ENCODE peak calls at places on chromosomes 6 and 20, in four cellular contexts. S is sigmoid colon, L is HCT116, N is heart left ventricle. U is an unnamed sample. For H3K9me3, the result is how much of the 10 kb centered on the place peaks cover.

GRCh38 chr20:45819466-45819865 is 7.0 kb downstream of the UBE2C start:
- DNase-seq in S (no peak), L (no peak), N (no peak), U (no peak)

GRCh38 chr6:167825759-167826229 is 917 bp upstream of the AFDN start:
- DNase-seq in S (peak), L (peak), N (peak), U (peak)

GRCh38 chr6:134245041-134245440 is 72.9 kb downstream of the SGK1 start:
- DNase-seq in S (no peak), L (no peak), N (no peak), U (no peak)

GRCh38 chr20:17936306-17936790 is 32.2 kb downstream of the SNX5 start:
- DNase-seq in S (no peak), L (no peak), N (no peak), U (no peak)

GRCh38 chr20:34872604-34873224 is at the start of gene GGT7:
- DNase-seq in S (peak), L (peak), N (peak), U (peak)

GRCh38 chr6:113067612-113068262 is 720.6 kb downstream of the RFPL4B start:
- DNase-seq in S (no peak), L (no peak), N (no peak), U (no peak)

GRCh38 chr6:102417368-102417767 is 1023.9 kb downstream of the GRIK2 start:
- DNase-seq in S (no peak), L (no peak), N (no peak), U (no peak)

GRCh38 chr20:63700199-63701050 is 4.0 kb downstream of the TNFRSF6B start:
- DNase-seq in S (peak), L (no peak), N (no peak), U (peak)

GRCh38 chr20:63955281-63955845 is 853 bp downstream of the UCKL1 start:
- DNase-seq in S (no peak), L (no peak), N (peak), U (no peak)

GRCh38 chr6:133236898-133237297 is 4.3 kb upstream of the EYA4 start:
- DNase-seq in S (no peak), L (no peak), N (no peak), U (no peak)

GRCh38 chr20:59185809-59186208 is 22.2 kb downstream of the ZNF831 start:
- DNase-seq in S (no peak), L (no peak), N (no peak), U (no peak)

GRCh38 chr6:128807577-128807976 is 75.4 kb upstream of the LAMA2 start:
- DNase-seq in S (no peak), L (peak), N (no peak), U (no peak)

GRCh38 chr6:50818673-50819072 is at the start of gene TFAP2B:
- DNase-seq in S (no peak), L (no peak), N (no peak), U (no peak)

GRCh38 chr20:53706511-53707031 is 112.9 kb upstream of the ZNF217 start:
- DNase-seq in S (no peak), L (no peak), N (no peak), U (no peak)

GRCh38 chr20:19301142-19301541 is 88.7 kb downstream of the SLC24A3 start:
- DNase-seq in S (no peak), L (no peak), N (no peak), U (no peak)

GRCh38 chr6:145728986-145729385 is 6.3 kb downstream of the EPM2A start:
- DNase-seq in S (no peak), L (no peak), N (no peak), U (no peak)

GRCh38 chr20:53080969-53081871 is 109.1 kb downstream of the TSHZ2 start:
- DNase-seq in S (no peak), L (no peak), N (no peak), U (peak)

GRCh38 chr6:35993150-35993549 is 31.3 kb downstream of the SLC26A8 start:
- DNase-seq in S (no peak), L (no peak), N (no peak), U (no peak)

GRCh38 chr6:72552938-72553337 is 68.9 kb upstream of the KCNQ5 start:
- DNase-seq in S (no peak), L (no peak), N (no peak), U (no peak)

GRCh38 chr6:52317841-52318581 is 33.5 kb upstream of the MCM3 start:
- DNase-seq in S (no peak), L (no peak), N (no peak), U (no peak)

GRCh38 chr6:9766240-9766915 is 648.5 kb downstream of the TFAP2A start:
- DNase-seq in S (no peak), L (peak), N (no peak), U (no peak)

DNA sequence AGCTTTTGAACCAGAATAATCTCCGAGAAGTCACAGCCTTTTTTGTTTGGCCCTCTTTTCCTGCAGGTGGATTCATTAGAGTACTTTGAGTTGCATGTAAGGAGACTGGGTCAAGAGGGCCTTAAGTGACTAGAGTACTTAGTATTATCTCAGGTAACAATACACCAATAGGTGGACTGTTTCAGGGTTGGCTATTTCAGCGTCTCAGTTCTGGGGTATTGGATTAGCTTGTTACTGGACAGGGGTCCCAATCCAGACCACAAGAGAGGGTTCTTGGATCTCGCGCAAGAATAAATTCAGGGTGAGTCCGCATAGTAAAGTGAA is 47.3 kb upstream of the SLC9A8 start:
- DNase-seq in S (no peak), L (no peak), N (no peak), U (no peak)
- TF ChIP-seq POLR2A in S (no peak), L (no peak), N (no peak), U (no peak)

DNA sequence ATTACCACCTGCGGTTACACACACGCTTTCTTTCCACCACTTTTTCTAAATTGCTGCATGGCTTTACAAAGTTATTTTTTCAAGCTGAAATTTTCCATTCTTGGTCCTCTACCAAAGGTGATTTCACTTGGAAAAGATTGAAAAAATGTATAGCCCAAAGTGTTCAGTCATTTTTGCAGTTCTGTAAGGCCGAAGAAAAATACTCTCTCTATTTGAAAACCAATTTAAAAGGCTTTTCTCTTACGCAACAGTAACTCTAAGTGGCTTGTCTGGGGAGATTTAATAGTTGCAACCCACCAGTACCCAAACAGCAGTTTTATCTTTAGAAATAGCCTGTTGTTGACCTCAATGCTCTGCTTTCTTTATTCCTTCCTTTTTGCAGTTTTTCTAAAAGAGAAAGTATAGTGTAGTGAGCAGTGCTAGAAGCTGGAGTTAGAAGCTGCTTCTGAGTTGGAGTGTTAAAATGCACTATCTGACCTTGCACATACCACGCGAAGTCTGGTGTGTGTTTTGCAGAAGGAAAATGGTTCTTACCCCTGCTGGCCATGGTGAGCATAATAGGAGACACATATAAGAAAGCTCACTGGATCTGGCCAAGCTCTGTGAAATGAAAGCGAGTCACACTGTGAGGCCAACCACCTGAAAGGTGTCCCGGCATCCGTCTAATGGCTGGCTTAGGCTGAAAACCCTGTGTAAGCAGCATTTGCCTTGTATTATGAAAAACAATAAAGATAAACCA is 271.6 kb upstream of the PRND start:
- DNase-seq in S (no peak), L (peak), N (no peak), U (no peak)
- H3K4me3 ChIP-seq in S (no peak), L (no peak), N (no peak), U (no peak)

GRCh38 chr6:15644904-15645303 is 17.9 kb downstream of the DTNBP1 start:
- DNase-seq in S (no peak), L (no peak), N (no peak), U (no peak)

GRCh38 chr6:15642276-15642675 is 20.6 kb downstream of the DTNBP1 start:
- DNase-seq in S (no peak), L (no peak), N (no peak), U (no peak)

GRCh38 chr6:15638373-15638772 is 24.5 kb downstream of the DTNBP1 start:
- DNase-seq in S (no peak), L (no peak), N (no peak), U (no peak)

DNA sequence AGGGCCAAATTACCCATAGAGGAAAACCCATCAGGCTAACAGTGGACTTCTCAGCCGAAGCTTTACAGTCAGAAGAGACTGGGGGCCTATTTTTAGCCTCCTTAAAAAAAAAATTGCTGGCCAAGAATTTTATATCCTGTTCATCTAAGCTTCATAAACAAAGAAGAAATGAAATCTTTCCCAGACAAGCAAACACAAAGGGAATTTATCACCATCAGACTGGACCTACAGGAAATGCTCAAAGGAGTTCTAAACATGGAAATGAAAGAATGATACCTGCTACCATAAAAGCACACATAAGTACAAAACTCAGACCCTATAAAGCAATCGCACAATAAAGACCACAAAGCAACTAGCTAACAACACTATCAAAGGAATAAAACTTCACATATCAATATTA is 19.3 kb downstream of the DTNBP1 start:
- DNase-seq in S (no peak), L (no peak), N (no peak), U (no peak)
- H3K9me3 ChIP-seq in S (under half), L (under half), N (under half), U (under half)

DNA sequence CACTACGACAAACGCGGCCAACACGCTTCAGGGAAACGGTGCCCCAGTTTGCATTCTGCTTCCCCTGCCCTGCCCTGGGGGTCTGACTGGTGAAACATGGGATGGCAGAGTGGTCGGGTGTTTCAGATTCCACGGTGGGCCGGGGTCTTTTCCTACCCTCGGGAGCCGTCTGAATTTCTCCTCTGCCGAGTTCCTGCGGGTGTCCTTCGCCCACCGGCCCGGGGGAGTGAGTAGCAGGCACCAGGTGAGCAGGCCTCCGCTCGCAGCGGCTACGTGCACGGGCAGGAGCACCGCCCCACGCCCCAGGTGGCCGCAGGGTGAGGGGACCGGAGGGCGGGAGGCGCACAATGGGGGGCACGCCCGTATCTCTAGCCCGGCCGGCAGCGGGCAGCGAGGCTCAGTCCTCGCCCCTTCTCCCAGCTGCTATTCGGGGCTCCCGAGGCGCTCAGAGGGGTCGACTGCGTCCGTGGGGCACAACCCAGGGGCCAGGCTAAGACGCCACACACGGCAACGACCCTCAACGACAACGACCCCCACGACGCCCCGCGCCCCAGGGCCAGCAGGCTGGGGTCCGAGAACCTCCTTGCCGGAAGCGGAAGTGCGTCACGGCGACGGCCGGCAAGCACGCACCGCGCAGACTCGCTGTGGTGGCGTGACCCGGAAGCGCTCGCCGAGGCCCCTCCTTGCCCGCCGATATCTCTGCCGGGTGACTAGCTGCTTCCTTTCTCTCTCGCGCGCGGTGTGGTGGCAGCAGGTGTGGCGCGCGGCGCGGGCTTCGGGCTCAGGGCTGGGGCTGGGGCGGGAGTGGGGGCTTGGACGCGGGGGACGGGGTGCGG is at the start of gene RPS21:
- DNase-seq in S (peak), L (peak), N (peak), U (peak)
- TF ChIP-seq POLR2A in S (peak), L (peak), N (no peak), U (peak)

GRCh38 chr6:6218246-6219085 is 102.0 kb downstream of the F13A1 start:
- DNase-seq in S (no peak), L (no peak), N (no peak), U (no peak)
- H3K4me3 ChIP-seq in S (no peak), L (no peak), N (no peak), U (no peak)

DNA sequence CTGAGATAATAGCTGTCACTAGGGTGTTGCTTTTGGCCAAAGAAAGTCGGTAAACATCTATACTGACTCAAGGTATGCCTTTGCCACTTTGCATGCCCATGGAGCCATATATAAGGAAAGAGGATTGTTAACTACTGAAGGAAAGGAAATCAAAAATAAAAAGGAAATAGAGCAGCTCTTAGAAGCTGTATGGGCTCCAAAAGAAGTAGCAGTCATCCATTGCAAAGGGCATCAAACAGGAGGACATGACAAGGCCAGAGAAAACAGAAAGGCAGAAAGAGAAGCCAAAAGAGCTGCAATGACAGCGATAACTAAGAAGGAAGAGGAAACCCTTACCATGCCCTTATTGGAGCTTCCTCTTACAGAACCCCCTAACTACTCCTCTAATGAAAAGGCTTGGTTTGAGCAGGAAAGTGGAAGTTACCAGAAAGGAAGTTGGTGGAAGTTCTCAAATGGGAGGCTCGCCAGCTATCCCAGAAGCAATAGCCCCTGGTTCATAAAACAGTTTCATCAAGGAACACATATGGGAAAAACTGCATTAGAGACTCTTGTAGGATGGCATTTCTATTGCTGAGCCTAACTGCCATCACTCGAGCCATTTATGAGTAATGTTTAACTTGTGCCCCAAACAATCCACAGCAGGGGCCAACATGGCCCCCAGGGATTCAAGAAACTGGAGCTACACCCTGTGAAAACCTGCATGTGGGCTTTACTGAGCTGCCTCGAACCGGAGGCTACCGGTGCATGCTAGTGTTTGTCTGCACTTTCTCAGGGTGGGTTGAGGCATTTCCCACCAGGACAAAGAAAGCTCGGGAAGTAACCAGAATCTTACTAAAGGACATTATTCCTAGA is 7.0 kb downstream of the IL22RA2 start:
- DNase-seq in S (no peak), L (no peak), N (no peak), U (no peak)
- H3K9me3 ChIP-seq in S (under half), L (under half), N (under half), U (under half)